ENCODE peak calls at places on chromosomes 6 and 20, in four cellular contexts. B, K, U and Y are unnamed samples.

GRCh38 chr20:63125893-63126601 is 89.9 kb downstream of the YTHDF1 start:
- DNase-seq in K (no peak), B (no peak), U (no peak), Y (no peak)

GRCh38 chr6:28211840-28212509 is 13.1 kb upstream of the ZSCAN9 start:
- DNase-seq in B (peak; percentile 47), K (no peak), U (no peak), Y (peak; percentile 13)

GRCh38 chr20:1328680-1329330 is at the start of gene SDCBP2:
- DNase-seq in U (no peak), B (no peak), K (no peak), Y (no peak)

GRCh38 chr6:106039836-106040592 is 46.1 kb upstream of the PRDM1 start:
- DNase-seq in U (no peak), B (no peak), K (no peak), Y (no peak)

GRCh38 chr20:37383229-37383989 is 37.5 kb downstream of the SRC start:
- DNase-seq in B (no peak), U (no peak), K (no peak), Y (no peak)

GRCh38 chr20:62953839-62954703 is 1.6 kb downstream of the SLC17A9 start:
- DNase-seq in K (peak; percentile 75), B (peak; percentile 48), U (peak; percentile 95), Y (no peak)

GRCh38 chr6:30727920-30728605 is 7.9 kb downstream of the TUBB start:
- DNase-seq in K (no peak), U (no peak), B (no peak), Y (no peak)

GRCh38 chr6:3390698-3391097 is 66.2 kb downstream of the SLC22A23 start:
- DNase-seq in B (peak; percentile 80), U (no peak), K (no peak), Y (no peak)

GRCh38 chr6:27332692-27333641 is 20.9 kb upstream of the POM121L2 start:
- DNase-seq in U (peak; percentile 75), K (peak; percentile 24), B (peak; percentile 67), Y (peak; percentile 68)

GRCh38 chr6:160949531-160949930 is 42.0 kb upstream of the MAP3K4 start:
- DNase-seq in B (no peak), K (no peak), U (no peak), Y (no peak)

GRCh38 chr6:20919677-20920385 is 385.6 kb downstream of the CDKAL1 start:
- DNase-seq in B (no peak), U (no peak), K (peak; percentile 59), Y (no peak)

GRCh38 chr20:4549711-4550259 is 171.9 kb upstream of the PRND start:
- DNase-seq in K (no peak), U (no peak), B (no peak), Y (no peak)

GRCh38 chr6:31972709-31973350 is 892 bp upstream of the DXO start:
- DNase-seq in B (peak; percentile 58), U (no peak), K (no peak), Y (no peak)

GRCh38 chr6:5764401-5764955 is 242.2 kb downstream of the NRN1 start:
- DNase-seq in U (no peak), B (no peak), K (peak; percentile 8), Y (no peak)

GRCh38 chr6:167092672-167093339 is 30.1 kb upstream of the CCR6 start:
- DNase-seq in U (no peak), K (no peak), B (no peak), Y (no peak)

GRCh38 chr20:408843-409696 is 971 bp downstream of the RBCK1 start:
- DNase-seq in B (no peak), K (no peak), U (no peak), Y (no peak)

GRCh38 chr6:130470777-130471176 is 105.0 kb downstream of the TMEM200A start:
- DNase-seq in K (peak; percentile 7), B (no peak), U (no peak), Y (no peak)

GRCh38 chr6:149213829-149214228 is 103.7 kb upstream of the TAB2 start:
- DNase-seq in B (no peak), K (no peak), U (no peak), Y (no peak)

GRCh38 chr6:40845588-40845987 is 193.4 kb downstream of the UNC5CL start:
- DNase-seq in B (no peak), K (no peak), U (peak; percentile 48), Y (peak; percentile 55)

GRCh38 chr20:14778096-14778495 is 440.7 kb upstream of the FLRT3 start:
- DNase-seq in U (no peak), K (no peak), B (no peak), Y (no peak)

GRCh38 chr20:22499475-22500174 is 84.7 kb downstream of the FOXA2 start:
- DNase-seq in K (no peak), B (no peak), U (no peak), Y (no peak)

GRCh38 chr6:30885999-30886896 is 1.9 kb downstream of the DDR1 start:
- DNase-seq in K (no peak), B (peak; percentile 85), U (peak; percentile 95), Y (no peak)

GRCh38 chr6:34981951-34982350 is 92.9 kb downstream of the ANKS1A start:
- DNase-seq in U (no peak), B (no peak), K (no peak), Y (no peak)

GRCh38 chr20:62282103-62282502 is 20.7 kb upstream of the ADRM1 start:
- DNase-seq in K (no peak), B (no peak), U (no peak), Y (no peak)

GRCh38 chr6:122207794-122208193 is 191.7 kb upstream of the HSF2 start:
- DNase-seq in U (no peak), K (no peak), B (no peak), Y (no peak)

GRCh38 chr6:36700812-36701211 is 3.2 kb downstream of the RAB44 start:
- DNase-seq in K (no peak), B (no peak), U (no peak), Y (no peak)

GRCh38 chr6:162736933-162737332 is 9.2 kb downstream of the PACRG start:
- DNase-seq in K (no peak), B (no peak), U (no peak), Y (no peak)

GRCh38 chr20:33211817-33212424 is 5.2 kb upstream of the BPIFA3 start:
- DNase-seq in B (peak; percentile 66), U (peak; percentile 78), K (no peak), Y (peak; percentile 67)

GRCh38 chr20:48983423-48984400 is 62.2 kb downstream of the ARFGEF2 start:
- DNase-seq in B (no peak), K (no peak), U (no peak), Y (no peak)

GRCh38 chr20:62360854-62361798 is 6.0 kb downstream of the LAMA5 start:
- DNase-seq in B (no peak), U (no peak), K (no peak), Y (no peak)

GRCh38 chr20:64063389-64064144 is 569 bp downstream of the TCEA2 start:
- DNase-seq in B (peak; percentile 61), U (no peak), K (no peak), Y (no peak)

GRCh38 chr6:5302995-5303622 is 41.8 kb downstream of the FARS2 start:
- DNase-seq in B (no peak), K (peak; percentile 41), U (peak; percentile 73), Y (peak; percentile 52)

GRCh38 chr6:127300411-127300810 is 33.7 kb downstream of the RNF146 start:
- DNase-seq in U (no peak), K (no peak), B (no peak), Y (no peak)

DNA sequence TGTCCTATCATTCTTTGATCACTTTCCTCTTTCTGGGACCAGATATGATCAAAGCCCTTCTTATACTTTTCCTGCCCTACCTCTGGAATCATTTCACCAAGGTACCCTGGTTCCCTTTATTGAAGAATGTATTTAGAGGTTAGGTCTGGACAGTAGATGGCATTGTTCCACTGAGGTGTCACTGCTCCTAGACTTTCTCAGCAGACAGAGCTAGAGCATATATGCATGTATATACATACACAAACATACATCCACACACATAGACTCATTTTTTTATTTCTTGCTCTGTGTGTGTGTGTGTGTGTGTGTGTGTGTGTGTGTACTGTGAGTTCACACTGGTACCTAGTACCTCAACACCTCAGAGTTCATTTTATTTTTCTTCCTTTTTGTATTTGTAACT is 40.9 kb downstream of the PTPRA start:
- DNase-seq in K (no peak), B (no peak), U (peak; percentile 71), Y (no peak)
- TF ChIP-seq TARDBP in K (no peak), B (no peak), U (peak; percentile 49), Y (no peak)

DNA sequence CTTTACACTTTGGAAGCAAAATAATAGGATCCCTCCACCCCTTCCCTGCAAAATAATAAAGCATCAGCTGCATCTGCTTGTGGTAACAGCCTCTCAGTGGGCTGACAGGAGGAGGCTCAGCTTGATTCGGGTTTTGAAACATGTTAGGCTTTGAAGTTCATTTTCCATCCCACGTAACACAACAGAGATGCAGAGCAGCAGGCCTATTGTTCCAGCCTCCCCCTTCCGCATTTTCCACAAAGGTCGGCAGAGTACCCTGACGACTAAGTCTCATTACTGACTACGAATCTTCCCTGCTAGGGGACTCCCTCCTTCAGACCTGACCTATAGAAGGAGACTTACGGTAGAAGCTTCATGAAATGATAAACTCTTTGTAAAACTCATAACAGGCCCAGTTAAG is 99.0 kb downstream of the ALDH8A1 start:
- DNase-seq in U (no peak), K (no peak), B (no peak), Y (no peak)
- TF ChIP-seq BHLHE40 in U (no peak), K (no peak), B (no peak), Y (no peak)

DNA sequence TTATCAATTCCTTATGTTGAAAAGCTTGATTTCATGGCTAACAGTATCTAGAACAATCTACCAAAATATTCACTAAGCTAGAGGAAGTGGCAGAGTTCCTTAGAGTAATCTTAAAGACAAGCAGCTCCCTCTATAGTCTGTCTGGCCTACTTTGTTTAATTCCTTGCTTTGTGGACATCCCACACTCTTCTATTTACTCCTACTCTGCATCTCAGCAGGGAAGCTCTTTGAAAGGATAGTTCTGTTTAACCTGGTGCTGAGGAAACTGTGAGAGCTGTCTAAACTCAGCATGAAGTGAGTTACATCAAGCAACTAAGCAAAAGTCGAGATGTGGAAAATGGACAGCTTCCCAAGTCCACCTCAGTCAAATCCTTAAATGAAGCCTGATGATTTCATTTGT is 4.3 kb downstream of the REV3L start:
- DNase-seq in B (no peak), U (peak; percentile 28), K (peak; percentile 49), Y (no peak)
- TF ChIP-seq FOXK2 in B (peak; percentile 23), U (no peak), K (no peak), Y (no peak)

GRCh38 chr6:11366183-11366933 is 133.9 kb upstream of the NEDD9 start:
- DNase-seq in B (no peak), U (no peak), K (peak; percentile 89), Y (no peak)
- TF ChIP-seq TARDBP in B (no peak), U (no peak), K (no peak), Y (no peak)